ENCODE peak calls at places on chromosomes 1 and 21, in ten cellular contexts. U, X, O, H, T, L, W, E, F and R are unnamed samples.
A peak's percentile ranks its signal among the peaks of the same experiment; 100 is the strongest.

GRCh38 chr1:91611498-91611917 is 110.9 kb downstream of the CDC7 start:
- DNase-seq in E (no peak), U (no peak), T (no peak), X (no peak), H (no peak), F (no peak), L (no peak), W (no peak), O (peak; percentile 79), R (no peak)

GRCh38 chr1:198669023-198669698 is 30.3 kb downstream of the PTPRC start:
- DNase-seq in T (no peak), H (peak; percentile 91), L (peak; percentile 93), F (no peak), U (peak; percentile 28), E (peak; percentile 56), O (peak; percentile 60), X (peak; percentile 39), W (peak; percentile 98), R (no peak)

GRCh38 chr1:32063261-32063681 is 9.5 kb upstream of the TMEM39B start:
- DNase-seq in T (no peak), E (no peak), U (peak; percentile 59), W (peak; percentile 76), O (no peak), H (peak; percentile 78), L (peak; percentile 74), F (no peak), X (no peak), R (no peak)

GRCh38 chr1:94757931-94758330 is 62.2 kb upstream of the SLC44A3 start:
- DNase-seq in E (no peak), F (no peak), T (peak; percentile 44), L (peak; percentile 83), O (no peak), H (no peak), U (no peak), W (no peak), X (peak; percentile 69), R (peak; percentile 57)

GRCh38 chr21:31922881-31923280 is 50.1 kb downstream of the HUNK start:
- DNase-seq in U (no peak), E (no peak), O (no peak), F (no peak), L (no peak), W (no peak), H (no peak), T (no peak), X (no peak), R (no peak)

GRCh38 chr1:13752852-13753251 is 52.9 kb downstream of the PRDM2 start:
- DNase-seq in E (no peak), U (no peak), H (no peak), T (no peak), W (no peak), F (no peak), X (no peak), L (no peak), O (no peak), R (no peak)

GRCh38 chr1:165598676-165599059 is 32.4 kb upstream of the MGST3 start:
- DNase-seq in L (no peak), O (no peak), H (no peak), U (no peak), E (no peak), T (no peak), F (no peak), W (no peak), X (no peak), R (no peak)

GRCh38 chr1:119294199-119294598 is 74.4 kb upstream of the HAO2 start:
- DNase-seq in H (no peak), T (no peak), F (no peak), X (no peak), L (no peak), W (no peak), O (no peak), E (no peak), U (peak; percentile 60), R (no peak)

GRCh38 chr1:34656706-34657105 is 98.1 kb upstream of the GJB5 start:
- DNase-seq in E (no peak), W (no peak), X (no peak), T (no peak), H (no peak), U (no peak), O (no peak), L (no peak), F (no peak), R (no peak)

GRCh38 chr1:248924696-248925532 is 18.9 kb downstream of the PGBD2 start:
- DNase-seq in W (peak; percentile 50), O (peak; percentile 56), L (peak; percentile 47), E (no peak), F (no peak), H (peak; percentile 87), X (no peak), U (peak; percentile 49), T (no peak), R (no peak)

GRCh38 chr1:56436912-56437403 is 142.4 kb downstream of the PLPP3 start:
- DNase-seq in X (no peak), O (no peak), H (no peak), E (no peak), F (no peak), L (no peak), U (no peak), T (no peak), W (no peak), R (no peak)

GRCh38 chr1:53524428-53525400 is 65.5 kb downstream of the DMRTB1 start:
- DNase-seq in W (no peak), H (no peak), U (no peak), X (no peak), L (no peak), T (peak; percentile 68), E (no peak), F (no peak), O (no peak), R (no peak)

GRCh38 chr1:2534775-2535387 is 4.8 kb upstream of the HES5 start:
- DNase-seq in F (no peak), W (peak; percentile 74), U (peak; percentile 59), X (no peak), L (peak; percentile 50), H (no peak), T (no peak), O (peak; percentile 40), E (no peak), R (no peak)

GRCh38 chr1:78263946-78264345 is 218.2 kb downstream of the GIPC2 start:
- DNase-seq in O (no peak), W (no peak), X (no peak), F (no peak), E (no peak), H (no peak), U (no peak), T (no peak), L (no peak), R (no peak)

GRCh38 chr1:62906428-62906886 is 122.5 kb downstream of the ATG4C start:
- DNase-seq in H (peak; percentile 5), U (no peak), X (no peak), T (no peak), L (peak; percentile 6), F (no peak), W (no peak), O (no peak), E (no peak), R (no peak)

GRCh38 chr1:10788592-10789006 is 7.8 kb downstream of the CASZ1 start:
- DNase-seq in X (no peak), T (no peak), O (peak; percentile 55), U (no peak), L (no peak), H (peak; percentile 9), W (peak; percentile 46), E (no peak), F (no peak), R (peak; percentile 94)

GRCh38 chr1:43569175-43569574 is 38.5 kb downstream of the PTPRF start:
- DNase-seq in E (no peak), W (no peak), T (no peak), H (no peak), O (no peak), L (no peak), X (no peak), F (no peak), U (no peak), R (no peak)

GRCh38 chr1:236734141-236734765 is 48.0 kb downstream of the ACTN2 start:
- DNase-seq in E (peak; percentile 31), H (no peak), F (no peak), W (peak; percentile 74), O (no peak), U (no peak), X (no peak), L (peak; percentile 11), T (no peak), R (no peak)

GRCh38 chr21:34841154-34841553 is 172.4 kb downstream of the CLIC6 start:
- DNase-seq in X (no peak), O (no peak), U (no peak), E (no peak), W (no peak), F (no peak), H (no peak), T (no peak), L (no peak), R (no peak)

GRCh38 chr1:14738235-14738634 is 139.8 kb downstream of the KAZN start:
- DNase-seq in W (no peak), H (no peak), O (no peak), L (peak; percentile 50), F (no peak), X (no peak), U (peak; percentile 16), E (no peak), T (no peak), R (no peak)

GRCh38 chr1:103948526-103948925 is 198.8 kb downstream of the AMY1C start:
- DNase-seq in E (no peak), O (no peak), H (peak; percentile 53), L (no peak), F (no peak), U (no peak), X (no peak), T (no peak), W (peak; percentile 1), R (no peak)

GRCh38 chr1:72623299-72623708 is 341.0 kb upstream of the NEGR1 start:
- DNase-seq in H (peak; percentile 56), L (peak; percentile 75), O (peak; percentile 9), X (no peak), F (no peak), U (peak; percentile 55), W (peak; percentile 33), E (peak; percentile 18), T (no peak), R (no peak)

GRCh38 chr1:219459321-219460105 is 153.4 kb downstream of the ZC3H11B start:
- DNase-seq in T (no peak), U (no peak), F (no peak), W (peak; percentile 63), H (no peak), L (no peak), X (no peak), E (no peak), O (no peak), R (no peak)

GRCh38 chr21:42219606-42220137 is 732 bp downstream of the ABCG1 start:
- DNase-seq in W (no peak), H (no peak), O (no peak), F (no peak), T (no peak), U (no peak), X (peak; percentile 64), E (no peak), L (no peak), R (peak; percentile 66)

GRCh38 chr1:236030572-236030971 is 34.3 kb downstream of the NID1 start:
- DNase-seq in O (no peak), H (no peak), U (no peak), T (no peak), X (no peak), E (no peak), W (no peak), L (no peak), F (no peak), R (no peak)

GRCh38 chr1:149962039-149962647 is 25.5 kb upstream of the MTMR11 start:
- DNase-seq in F (peak; percentile 27), L (peak; percentile 84), E (peak; percentile 58), X (peak; percentile 50), U (peak; percentile 86), H (peak; percentile 85), W (peak; percentile 82), O (peak; percentile 64), T (peak; percentile 23), R (no peak)